ENCODE peak calls at places on chromosomes 6 and 20, in nine cellular contexts. A is left lung; G is head of caudate nucleus; P is activated T-helper 9 cell treated with anti-CD3 and anti-CD28 coated beads, Interleukin-2, amount 50 U/mL, for 16 hours; W is HTR-8/SVneo; Y is amygdala; S is ACHN; Z is GM13977; I is heart left ventricle. F is an unnamed sample.

GRCh38 chr6:166078294-166078693 is 89.4 kb downstream of the TBXT start:
- DNase-seq in A (no peak), G (no peak), P (no peak), W (peak), Y (no peak), S (peak), Z (no peak), I (no peak), F (no peak)

GRCh38 chr6:123519191-123519510 is 117.6 kb downstream of the TRDN start:
- DNase-seq in A (no peak), G (peak), P (no peak), W (no peak), Y (no peak), S (no peak), Z (no peak), I (peak), F (no peak)

GRCh38 chr6:32096087-32096393 is 13.1 kb downstream of the TNXB start:
- DNase-seq in A (no peak), G (no peak), P (no peak), W (no peak), Y (no peak), S (no peak), Z (no peak), I (no peak), F (no peak)

GRCh38 chr6:51513891-51514290 is 573.5 kb downstream of the PKHD1 start:
- DNase-seq in A (no peak), G (no peak), P (no peak), W (no peak), Y (no peak), S (no peak), Z (no peak), I (no peak), F (no peak)

GRCh38 chr20:34211591-34211990 is 29.6 kb upstream of the ASIP start:
- DNase-seq in A (no peak), G (no peak), P (no peak), W (no peak), Y (no peak), S (no peak), Z (no peak), I (no peak), F (no peak)

GRCh38 chr20:49790077-49790798 is 22.4 kb upstream of the SLC9A8 start:
- DNase-seq in A (no peak), G (no peak), P (no peak), W (no peak), Y (no peak), S (no peak), Z (no peak), I (peak), F (no peak)

GRCh38 chr6:53986721-53987526 is 124.3 kb upstream of the MLIP start:
- DNase-seq in A (no peak), G (no peak), P (no peak), W (no peak), Y (no peak), S (no peak), Z (no peak), I (no peak), F (no peak)

GRCh38 chr6:42539135-42539534 is 24.7 kb upstream of the UBR2 start:
- DNase-seq in A (no peak), G (no peak), P (no peak), W (no peak), Y (no peak), S (no peak), Z (no peak), I (no peak), F (no peak)

GRCh38 chr20:47985092-47985850 is 200.0 kb upstream of the SULF2 start:
- DNase-seq in A (peak), G (peak), P (no peak), W (peak), Y (no peak), S (peak), Z (no peak), I (no peak), F (no peak)

F was measured in MM.1S.